ENCODE peak calls at places on chromosomes 6 and 20, in six cellular contexts. I is GM23338, C is epithelial cell of esophagus, S is IMR-90, Y is upper lobe of left lung, L is pancreas. A is an unnamed sample.

GRCh38 chr20:7375905-7376304 is 564.4 kb downstream of the HAO1 start:
- DNase-seq in I (peak; percentile 44), C (peak; percentile 48), S (peak; percentile 17), Y (no peak), L (no peak), A (no peak)

GRCh38 chr6:131112252-131112651 is 23.0 kb upstream of the AKAP7 start:
- DNase-seq in I (no peak), C (no peak), S (no peak), Y (no peak), L (no peak), A (no peak)

GRCh38 chr20:60102665-60103210 is 144.5 kb downstream of the CDH26 start:
- DNase-seq in I (no peak), C (no peak), S (no peak), Y (peak; percentile 27), L (no peak), A (no peak)

GRCh38 chr6:56582246-56582645 is 60.4 kb downstream of the DST start:
- DNase-seq in I (no peak), C (no peak), S (no peak), Y (no peak), L (no peak), A (no peak)

GRCh38 chr6:166939894-166940293 is 16.5 kb downstream of the RNASET2 start:
- DNase-seq in I (no peak), C (no peak), S (no peak), Y (no peak), L (no peak), A (no peak)

GRCh38 chr20:50731930-50732690 is 730 bp downstream of the PARD6B start:
- DNase-seq in I (peak; percentile 61), C (peak; percentile 29), S (no peak), Y (no peak), L (no peak), A (no peak)

GRCh38 chr6:71404145-71404966 is 115.7 kb downstream of the OGFRL1 start:
- DNase-seq in I (peak; percentile 62), C (peak; percentile 76), S (peak; percentile 76), Y (no peak), L (no peak), A (peak; percentile 88)

GRCh38 chr20:44182863-44183262 is 4.1 kb downstream of the JPH2 start:
- DNase-seq in I (no peak), C (no peak), S (no peak), Y (no peak), L (no peak), A (no peak)

GRCh38 chr6:47308674-47309325 is 905 bp downstream of the TNFRSF21 start:
- DNase-seq in I (peak; percentile 43), C (peak; percentile 32), S (peak; percentile 19), Y (no peak), L (peak; percentile 23), A (peak; percentile 18)

GRCh38 chr20:45595235-45595634 is 16.2 kb upstream of the WFDC8 start:
- DNase-seq in I (no peak), C (no peak), S (no peak), Y (no peak), L (no peak), A (no peak)

GRCh38 chr6:111576302-111576701 is 29.4 kb downstream of the TRAF3IP2 start:
- DNase-seq in I (no peak), C (no peak), S (peak; percentile 67), Y (no peak), L (no peak), A (peak; percentile 71)

GRCh38 chr6:79713701-79714322 is 82.7 kb downstream of the SH3BGRL2 start:
- DNase-seq in I (peak; percentile 78), C (peak; percentile 47), S (peak; percentile 50), Y (peak; percentile 28), L (peak; percentile 52), A (peak; percentile 23)

GRCh38 chr20:48054051-48054450 is 268.8 kb upstream of the SULF2 start:
- DNase-seq in I (no peak), C (no peak), S (no peak), Y (no peak), L (no peak), A (no peak)

GRCh38 chr20:32830437-32830836 is 10.7 kb downstream of the MAPRE1 start:
- DNase-seq in I (no peak), C (peak; percentile 48), S (peak; percentile 34), Y (peak; percentile 63), L (no peak), A (peak; percentile 48)

GRCh38 chr20:10314198-10314597 is 95.6 kb downstream of the SNAP25 start:
- DNase-seq in I (no peak), C (no peak), S (peak; percentile 79), Y (no peak), L (no peak), A (no peak)
- H3K4me3 ChIP-seq in I (no peak overlapping the region), C (no peak overlapping the region), S (no peak overlapping the region), Y (no peak overlapping the region), L (no peak overlapping the region), A (no peak overlapping the region)

DNA sequence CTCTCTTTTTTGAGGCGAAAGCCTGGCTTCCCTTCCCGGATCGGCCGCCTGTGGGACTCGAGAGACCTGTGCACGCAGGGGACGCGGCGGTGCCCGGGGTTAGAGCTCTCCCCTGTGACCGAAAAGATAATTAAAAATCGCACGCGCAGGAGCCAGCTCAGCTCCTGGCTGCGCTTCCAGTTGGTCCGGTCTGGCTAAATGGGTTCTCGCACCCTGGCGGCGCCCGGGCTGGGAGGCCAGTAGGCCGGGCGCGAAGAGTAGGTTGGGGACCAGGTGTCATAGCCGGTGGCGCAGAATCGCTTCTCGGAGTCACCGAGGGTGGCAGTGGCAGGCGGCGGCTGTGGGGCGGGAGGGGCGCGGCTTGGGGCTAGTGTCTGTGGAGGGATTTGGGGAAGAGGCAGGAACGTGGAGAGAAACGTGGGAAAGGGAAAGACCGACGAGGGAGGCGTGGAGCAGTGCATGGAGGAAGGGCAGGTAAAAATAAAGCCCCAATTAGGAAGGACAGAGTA is 41.9 kb upstream of the SUPT3H start:
- DNase-seq in I (peak; percentile 86), C (peak; percentile 81), S (no peak), Y (peak; percentile 78), L (peak; percentile 58), A (peak; percentile 50)
- TF ChIP-seq CTCF in I (no peak), C (peak; percentile 44), S (peak; percentile 28), Y (peak; percentile 49), L (peak; percentile 7), A (peak; percentile 22)

DNA sequence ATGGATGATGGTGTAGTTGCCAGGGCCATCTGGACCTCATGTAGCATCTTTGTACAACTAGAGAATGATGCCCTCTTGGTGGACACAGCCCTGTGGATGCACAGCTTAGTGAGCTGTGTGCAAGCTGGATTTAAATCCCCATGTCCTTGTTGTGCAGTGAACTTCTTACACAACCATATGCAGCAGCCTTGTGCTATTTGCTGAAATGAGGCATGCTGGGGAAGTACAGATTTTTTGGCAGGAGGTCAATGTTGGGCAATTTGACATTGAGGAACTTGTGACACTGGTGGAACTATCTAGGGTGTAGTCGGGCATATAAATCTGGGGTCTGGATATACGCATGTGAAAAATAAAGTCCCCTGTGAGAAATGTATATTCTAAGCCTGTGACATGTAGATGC is 5.8 kb upstream of the CDC5L start:
- DNase-seq in I (no peak), C (peak; percentile 6), S (no peak), Y (peak; percentile 67), L (peak; percentile 31), A (peak; percentile 36)
- H3K4me3 ChIP-seq in I (no peak overlapping the region), C (no peak overlapping the region), S (no peak overlapping the region), Y (no peak overlapping the region), L (no peak overlapping the region), A (no peak overlapping the region)

GRCh38 chr6:2840794-2841061 is 935 bp downstream of the SERPINB1 start:
- DNase-seq in I (no peak), C (no peak), S (no peak), Y (no peak), L (no peak), A (no peak)

GRCh38 chr6:2841264-2842138 is at the start of gene SERPINB1:
- DNase-seq in I (peak; percentile 98), C (peak; percentile 94), S (peak; percentile 97), Y (peak; percentile 98), L (peak; percentile 92), A (peak; percentile 95)

GRCh38 chr6:2842139-2842552 is 483 bp upstream of the SERPINB1 start:
- DNase-seq in I (no peak), C (no peak), S (no peak), Y (no peak), L (no peak), A (no peak)

GRCh38 chr6:2845880-2846208 is 4.2 kb upstream of the SERPINB1 start:
- DNase-seq in I (no peak), C (no peak), S (no peak), Y (no peak), L (no peak), A (no peak)

DNA sequence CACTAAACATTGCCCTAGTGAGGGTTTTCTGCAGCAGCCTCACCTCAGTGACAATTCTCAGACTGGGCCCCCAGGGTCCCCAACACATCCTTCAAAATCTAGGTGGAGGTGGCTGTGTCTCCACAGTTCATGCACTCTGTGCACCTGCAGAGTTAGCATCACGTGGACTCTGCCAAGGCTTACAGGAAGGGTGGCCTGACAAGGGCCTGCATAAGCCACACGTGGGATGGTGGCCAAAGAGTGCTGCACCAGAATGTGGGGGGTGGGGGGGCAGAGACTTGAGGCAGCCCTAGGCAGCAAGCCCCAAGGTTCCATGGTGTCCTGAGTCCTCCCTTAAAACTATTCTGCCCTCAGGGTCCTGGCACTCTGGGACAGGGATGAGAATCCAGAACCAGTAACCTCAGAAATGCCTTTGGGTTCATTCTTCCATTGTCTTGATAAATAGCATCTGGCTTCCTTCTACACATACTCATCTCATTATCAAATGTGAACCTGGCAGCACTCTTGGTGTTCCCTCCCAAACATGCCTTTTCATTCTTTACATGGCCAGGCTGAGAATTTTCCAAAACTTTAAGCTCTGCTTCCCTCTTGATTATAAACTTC is 1.6 kb upstream of the SERPINB1 start:
- DNase-seq in I (no peak), C (no peak), S (no peak), Y (no peak), L (peak; percentile 56), A (peak; percentile 80)
- TF ChIP-seq CTCF in I (no peak), C (no peak), S (no peak), Y (no peak), L (no peak), A (no peak)

GRCh38 chr6:136226674-136227377 is 23.3 kb downstream of the MTFR2 start:
- DNase-seq in I (no peak), C (no peak), S (peak; percentile 74), Y (no peak), L (no peak), A (peak; percentile 1)

GRCh38 chr6:136225496-136225895 is 24.6 kb downstream of the MTFR2 start:
- DNase-seq in I (peak; percentile 5), C (peak; percentile 39), S (peak; percentile 31), Y (no peak), L (no peak), A (no peak)

GRCh38 chr6:136230219-136230980 is 19.7 kb downstream of the MTFR2 start:
- DNase-seq in I (no peak), C (peak; percentile 10), S (peak; percentile 27), Y (no peak), L (no peak), A (no peak)

GRCh38 chr6:136228811-136229210 is 21.3 kb downstream of the MTFR2 start:
- DNase-seq in I (no peak), C (no peak), S (no peak), Y (no peak), L (no peak), A (no peak)

GRCh38 chr6:136226027-136226673 is 24.0 kb downstream of the MTFR2 start:
- DNase-seq in I (peak; percentile 67), C (peak; percentile 44), S (peak; percentile 67), Y (peak; percentile 76), L (no peak), A (peak; percentile 50)
- H3K4me3 ChIP-seq in I (no peak overlapping the region), C (no peak overlapping the region), S (no peak overlapping the region), Y (no peak overlapping the region), L (no peak overlapping the region), A (peak overlapping the region; percentile 40)

DNA sequence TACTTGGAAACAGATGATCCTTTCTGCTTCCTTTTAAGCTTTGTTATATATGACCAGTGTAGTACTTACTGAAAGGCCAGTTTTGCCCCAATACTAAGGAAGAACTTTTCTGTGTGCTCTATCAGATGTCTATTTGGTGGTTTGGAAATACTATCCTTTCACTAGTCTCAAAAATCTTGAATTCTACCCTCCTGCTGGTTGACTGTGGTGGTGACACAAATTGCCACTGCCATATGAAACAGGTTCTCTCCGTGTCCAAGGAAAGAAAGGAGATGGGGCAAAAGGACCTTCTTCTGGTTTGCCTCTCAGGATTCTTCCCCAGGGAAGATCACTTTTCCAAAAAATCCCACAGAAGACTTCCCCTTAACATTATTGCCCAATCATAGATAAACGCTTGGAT is 6.2 kb downstream of the GJE1 start:
- DNase-seq in I (peak; percentile 30), C (no peak), S (no peak), Y (no peak), L (no peak), A (no peak)
- TF ChIP-seq CTCF in I (peak; percentile 33), C (peak; percentile 13), S (no peak), Y (no peak), L (no peak), A (no peak)